ENCODE peak calls at places on chromosome 4, in five cellular contexts. N, O, J, E and R are unnamed samples.

GRCh38 chr4:84529169-84529751 is 30.2 kb upstream of the NKX6-1 start:
- DNase-seq in N (peak), O (no peak), E (peak), J (no peak), R (peak)

GRCh38 chr4:26178874-26179273 is 141.9 kb upstream of the RBPJ start:
- DNase-seq in O (no peak), J (no peak), E (no peak), N (no peak), R (no peak)

GRCh38 chr4:86160423-86160822 is 199.4 kb downstream of the MAPK10 start:
- DNase-seq in N (no peak), O (no peak), E (no peak), J (no peak), R (no peak)

GRCh38 chr4:169249214-169249973 is 21.4 kb downstream of the SH3RF1 start:
- DNase-seq in J (no peak), E (peak), O (no peak), N (no peak), R (no peak)

GRCh38 chr4:25174674-25175073 is 14.4 kb upstream of the SEPSECS start:
- DNase-seq in O (no peak), J (no peak), E (no peak), N (peak), R (no peak)

GRCh38 chr4:38034986-38035882 is 75.0 kb downstream of the PTTG2 start:
- DNase-seq in E (peak), N (peak), O (no peak), J (no peak), R (peak)

GRCh38 chr4:115453416-115453815 is 340.0 kb upstream of the NDST4 start:
- DNase-seq in N (no peak), J (no peak), O (no peak), E (no peak), R (no peak)

GRCh38 chr4:10123227-10124101 is 6.9 kb upstream of the WDR1 start:
- DNase-seq in J (no peak), O (peak), E (peak), N (peak), R (no peak)

GRCh38 chr4:126172126-126172525 is 857.4 kb downstream of the FAT4 start:
- DNase-seq in E (no peak), O (no peak), J (peak), N (no peak), R (no peak)

GRCh38 chr4:147498031-147498700 is 17.3 kb downstream of the EDNRA start:
- DNase-seq in O (no peak), N (no peak), J (no peak), E (no peak), R (no peak)

GRCh38 chr4:57342406-57342805 is 232.2 kb upstream of the IGFBP7 start:
- DNase-seq in O (no peak), N (no peak), E (no peak), J (no peak), R (no peak)

GRCh38 chr4:139208404-139208945 is 31.5 kb upstream of the ELF2 start:
- DNase-seq in E (peak), J (no peak), O (no peak), N (peak), R (no peak)

GRCh38 chr4:158581161-158581560 is 59.5 kb downstream of the RXFP1 start:
- DNase-seq in O (no peak), J (no peak), N (no peak), E (no peak), R (no peak)

GRCh38 chr4:186906722-186907121 is 183.1 kb upstream of the FAT1 start:
- DNase-seq in E (no peak), J (no peak), N (no peak), O (no peak), R (no peak)

GRCh38 chr4:183610613-183611012 is 48.4 kb downstream of the RWDD4 start:
- DNase-seq in O (no peak), N (peak), J (no peak), E (no peak), R (no peak)

GRCh38 chr4:124863039-124863545 is 150.6 kb upstream of the ANKRD50 start:
- DNase-seq in O (no peak), E (no peak), J (no peak), N (no peak), R (no peak)

GRCh38 chr4:153209410-153209809 is 5.2 kb downstream of the TRIM2 start:
- DNase-seq in N (no peak), E (peak), J (no peak), O (no peak), R (no peak)

GRCh38 chr4:99790796-99791617 is 25.6 kb upstream of the DAPP1 start:
- DNase-seq in E (no peak), O (no peak), J (no peak), N (no peak), R (no peak)

GRCh38 chr4:168859888-168860694 is 150.0 kb downstream of the CBR4 start:
- DNase-seq in E (no peak), N (no peak), O (no peak), J (peak), R (no peak)

GRCh38 chr4:137534516-137534915 is 2.2 kb upstream of the PCDH18 start:
- DNase-seq in E (no peak), N (no peak), J (no peak), O (no peak), R (no peak)

GRCh38 chr4:139988863-139989765 is 164.9 kb downstream of the MAML3 start:
- DNase-seq in J (no peak), O (no peak), N (peak), E (peak), R (peak)

GRCh38 chr4:147370473-147370872 is 110.4 kb upstream of the EDNRA start:
- DNase-seq in O (no peak), E (no peak), N (no peak), J (no peak), R (no peak)

GRCh38 chr4:74120086-74120485 is 21.1 kb upstream of the CXCL2 start:
- DNase-seq in N (no peak), J (no peak), O (no peak), E (no peak), R (no peak)

GRCh38 chr4:102562995-102563394 is 61.8 kb downstream of the NFKB1 start:
- DNase-seq in J (no peak), O (no peak), E (no peak), N (no peak), R (no peak)

GRCh38 chr4:177047070-177047850 is 254.5 kb upstream of the VEGFC start:
- DNase-seq in O (peak), E (peak), N (peak), J (no peak), R (peak)

GRCh38 chr4:14225683-14226207 is 598.2 kb upstream of the BOD1L1 start:
- DNase-seq in E (no peak), O (no peak), N (no peak), J (no peak), R (no peak)

GRCh38 chr4:168021666-168022065 is 70.7 kb upstream of the ANXA10 start:
- DNase-seq in E (no peak), N (no peak), O (no peak), J (no peak), R (no peak)

GRCh38 chr4:98504091-98504490 is 154.3 kb downstream of the TSPAN5 start:
- DNase-seq in O (no peak), J (no peak), E (no peak), N (no peak), R (no peak)

GRCh38 chr4:25991296-25991695 is 77.3 kb downstream of the SMIM20 start:
- DNase-seq in E (no peak), J (no peak), O (no peak), N (no peak), R (no peak)

GRCh38 chr4:29326816-29327215 is 1393.4 kb upstream of the PCDH7 start:
- DNase-seq in N (no peak), J (no peak), E (no peak), O (no peak), R (no peak)

GRCh38 chr4:152696764-152697250 is 17.0 kb upstream of the TMEM154 start:
- DNase-seq in J (peak), E (peak), O (no peak), N (no peak), R (peak)

GRCh38 chr4:42906906-42907774 is 14.6 kb downstream of the GRXCR1 start:
- DNase-seq in E (no peak), O (no peak), N (no peak), J (no peak), R (no peak)

GRCh38 chr4:109077486-109077885 is 225.0 kb downstream of the COL25A1 start:
- DNase-seq in O (no peak), E (no peak), N (no peak), J (no peak), R (no peak)

GRCh38 chr4:89995006-89995405 is 100.4 kb downstream of the MMRN1 start:
- DNase-seq in E (no peak), N (no peak), O (no peak), J (no peak), R (no peak)

GRCh38 chr4:188971125-188971524 is 831.9 kb downstream of the TRIML1 start:
- DNase-seq in E (no peak), J (no peak), N (no peak), O (no peak), R (peak)

GRCh38 chr4:2059726-2060577 is 825 bp downstream of the NAT8L start:
- DNase-seq in J (no peak), E (no peak), N (peak), O (no peak), R (no peak)

DNA sequence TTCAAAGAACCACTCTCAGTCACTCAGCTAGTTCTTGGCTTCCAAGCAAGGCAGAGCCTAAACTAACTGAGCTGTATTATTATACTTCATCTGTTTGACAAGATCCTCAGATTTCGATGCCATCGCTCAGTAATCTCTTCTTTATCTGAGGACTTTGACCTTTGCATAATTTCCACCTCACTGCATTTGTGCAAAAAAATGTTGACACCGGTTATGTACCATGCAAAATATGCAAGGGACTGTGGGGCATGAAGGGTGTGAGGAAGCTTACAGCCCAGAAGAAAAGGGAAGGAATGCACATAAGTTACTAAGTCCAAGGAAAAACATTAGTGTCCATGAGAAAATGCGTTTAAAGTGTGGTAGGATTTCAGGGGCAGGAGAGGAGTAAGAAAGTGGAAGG is 295.3 kb downstream of the PACRGL start:
- DNase-seq in J (no peak), N (no peak), E (no peak), O (no peak), R (no peak)
- TF ChIP-seq ZNF274 in J (no peak), N (no peak), E (no peak), O (no peak), R (no peak)

DNA sequence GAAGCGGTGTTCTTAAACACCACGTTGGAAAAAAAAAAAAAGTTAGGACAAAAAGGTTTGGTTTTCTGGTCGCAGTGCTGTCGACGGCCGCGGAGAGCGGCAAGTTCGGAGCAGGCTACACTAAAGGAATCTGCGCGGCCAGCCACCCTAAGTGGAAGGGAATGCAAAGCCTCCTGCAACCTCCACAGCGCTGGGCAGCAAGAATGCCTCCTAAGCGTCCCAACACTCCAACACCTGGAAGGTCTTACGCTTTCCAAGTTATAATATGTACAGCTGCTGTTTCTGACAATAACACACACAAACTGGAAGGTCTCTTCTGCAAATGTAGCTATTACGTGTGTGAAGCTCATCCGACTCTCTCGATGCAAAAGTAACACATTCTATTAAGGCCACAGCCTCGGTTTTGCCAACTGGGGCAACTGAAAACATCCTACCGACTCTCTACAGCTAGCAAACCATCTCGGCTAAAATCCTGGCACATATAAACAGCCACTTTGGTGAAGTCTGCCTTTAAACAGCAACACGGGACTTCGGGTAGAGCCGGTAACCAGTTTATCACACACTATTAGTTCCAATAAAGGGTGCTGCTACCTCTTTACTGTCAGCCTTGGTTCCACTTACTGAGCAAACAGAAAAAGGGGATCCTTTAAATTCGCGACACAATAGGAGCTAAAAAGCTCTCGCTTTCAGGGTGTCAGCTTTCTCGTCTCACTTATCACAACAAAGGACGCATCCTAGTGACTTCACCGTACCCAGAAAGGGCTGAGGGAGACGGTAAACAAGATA is 900 bp downstream of the SMIM14 start:
- DNase-seq in E (peak), N (peak), O (peak), J (no peak), R (peak)
- TF ChIP-seq EZH2 in E (no peak), N (no peak), O (no peak), J (no peak), R (no peak)

GRCh38 chr4:20318011-20318898 is 66.5 kb downstream of the SLIT2 start:
- DNase-seq in N (no peak), O (no peak), E (no peak), J (no peak), R (no peak)
- TF ChIP-seq ZNF274 in N (no peak), O (no peak), E (no peak), J (no peak), R (no peak)

GRCh38 chr4:88591787-88592599 is at the start of gene HERC3:
- DNase-seq in E (peak), J (peak), O (peak), N (peak), R (peak)
- TF ChIP-seq EZH2 in E (no peak), J (no peak), O (no peak), N (no peak), R (no peak)

GRCh38 chr4:566508-567295 is 9.4 kb downstream of the TMEM271 start:
- DNase-seq in E (no peak), J (no peak), N (no peak), O (no peak), R (no peak)
- TF ChIP-seq ZNF274 in E (no peak), J (no peak), N (no peak), O (no peak), R (no peak)

GRCh38 chr4:106676173-106676921 is 307.8 kb upstream of the GIMD1 start:
- DNase-seq in O (no peak), E (no peak), J (no peak), N (no peak), R (no peak)
- TF ChIP-seq EZH2 in O (no peak), E (no peak), J (no peak), N (no peak), R (no peak)

GRCh38 chr4:113497154-113497553 is 264.4 kb downstream of the CAMK2D start:
- DNase-seq in E (no peak), N (no peak), J (no peak), O (no peak), R (no peak)

GRCh38 chr4:113502476-113502875 is 259.1 kb downstream of the CAMK2D start:
- DNase-seq in O (no peak), J (no peak), N (no peak), E (peak), R (no peak)

GRCh38 chr4:113499696-113500095 is 261.8 kb downstream of the CAMK2D start:
- DNase-seq in N (no peak), J (no peak), O (no peak), E (peak), R (no peak)

GRCh38 chr4:113496698-113497097 is 264.8 kb downstream of the CAMK2D start:
- DNase-seq in E (no peak), O (no peak), J (no peak), N (no peak), R (no peak)

DNA sequence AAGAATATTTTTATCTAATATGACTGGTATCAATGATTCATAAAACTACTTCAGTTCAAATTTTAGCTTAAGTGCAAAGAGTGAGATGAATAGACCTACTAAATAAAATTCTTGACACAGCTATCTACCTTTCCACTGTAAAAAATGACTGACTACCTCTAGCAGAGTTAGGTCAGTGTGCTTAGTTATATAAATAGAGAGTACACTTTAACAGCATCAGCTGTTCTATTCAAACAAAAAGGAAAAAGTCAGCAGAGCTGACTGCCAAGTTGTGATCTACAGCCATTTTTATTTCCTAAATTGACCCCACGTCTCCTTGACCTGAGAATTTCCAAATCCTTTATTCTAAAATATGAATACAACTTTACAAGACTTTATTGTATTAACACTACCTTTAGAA is 262.4 kb downstream of the CAMK2D start:
- DNase-seq in O (no peak), N (no peak), J (no peak), E (peak), R (no peak)
- TF ChIP-seq ZNF274 in O (no peak), N (no peak), J (no peak), E (no peak), R (no peak)

DNA sequence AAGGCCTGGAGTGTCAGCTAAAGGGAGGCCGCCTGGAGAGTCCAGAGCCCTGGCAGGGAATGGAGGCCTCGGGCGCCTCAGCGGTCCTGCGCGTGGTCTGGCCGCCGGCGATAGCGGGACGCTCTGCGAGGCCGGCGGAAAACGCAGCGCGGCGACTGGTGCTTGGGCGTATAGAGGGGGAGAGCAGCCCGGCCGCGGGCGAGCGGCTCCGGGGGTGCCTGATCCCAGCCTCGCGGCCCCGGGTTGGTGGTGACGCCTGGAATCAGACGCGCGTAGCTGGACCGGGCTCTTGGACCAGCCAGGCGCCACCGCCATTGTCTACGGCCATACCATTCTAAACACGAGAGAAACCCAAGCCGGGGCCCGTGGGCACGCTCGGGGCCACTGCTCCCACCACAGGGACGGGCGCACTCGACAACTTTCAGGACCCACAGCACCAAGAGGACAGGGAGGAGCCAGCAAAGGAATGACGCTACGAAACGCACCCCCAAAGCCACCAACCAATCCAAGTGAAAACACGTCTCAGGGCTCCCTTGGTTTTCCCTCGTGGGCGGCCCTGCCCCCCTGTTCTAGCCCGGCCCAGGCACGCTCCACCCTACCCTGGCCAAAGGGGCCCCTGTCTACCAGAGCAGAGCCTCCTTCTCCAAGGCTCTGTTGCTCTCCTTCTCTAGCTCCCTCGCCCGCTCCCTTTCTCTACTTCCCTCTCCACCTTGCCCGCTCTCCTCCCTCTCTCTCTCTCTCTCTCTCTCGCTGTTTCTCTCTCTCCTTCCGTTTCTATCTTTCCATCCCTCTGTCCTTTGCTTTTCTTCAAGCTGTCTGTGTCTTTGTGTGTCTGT is 7.8 kb downstream of the FRG2 start:
- DNase-seq in E (no peak), N (no peak), J (no peak), O (peak), R (no peak)
- TF ChIP-seq EZH2 in E (no peak), N (no peak), J (no peak), O (peak), R (no peak)

GRCh38 chr4:174598800-174599199 is 76.5 kb upstream of the HPGD start:
- DNase-seq in N (no peak), E (no peak), J (no peak), O (no peak), R (no peak)
- TF ChIP-seq ZNF274 in N (no peak), E (no peak), J (no peak), O (no peak), R (no peak)